ENCODE peak calls at places on chromosome 7, in ten cellular contexts. B is brain microvascular endothelial cell, H is ovary, W is HCT116, Q is right atrium auricular region, Z is Karpas-422, S is lower lobe of right lung, E is K562, N is adrenal gland, X is heart right ventricle. M is an unnamed sample.
A peak's percentile ranks its signal among the peaks of the same experiment; 100 is the strongest.

GRCh38 chr7:2934211-2934731 is 90.2 kb upstream of the GNA12 start:
- DNase-seq in H (no peak), W (peak; percentile 8), B (peak; percentile 67), S (peak; percentile 32), E (no peak), N (no peak), X (no peak), Q (no peak), Z (no peak), M (peak; percentile 64)

GRCh38 chr7:78254397-78255055 is 456.0 kb downstream of the PHTF2 start:
- DNase-seq in E (no peak), X (no peak), W (no peak), B (no peak), Z (no peak), N (no peak), S (no peak), H (no peak), Q (no peak), M (no peak)

GRCh38 chr7:132536646-132537395 is 39.4 kb downstream of the PLXNA4 start:
- DNase-seq in N (no peak), B (no peak), Q (no peak), W (no peak), E (no peak), X (no peak), S (no peak), H (no peak), Z (no peak), M (no peak)

GRCh38 chr7:81201188-81201587 is 282.3 kb upstream of the SEMA3C start:
- DNase-seq in B (no peak), N (no peak), S (no peak), E (no peak), Q (no peak), X (no peak), Z (no peak), W (no peak), H (no peak), M (no peak)

GRCh38 chr7:107253599-107253998 is 84.8 kb downstream of the HBP1 start:
- DNase-seq in X (no peak), S (no peak), Z (no peak), W (no peak), N (no peak), Q (no peak), E (no peak), B (no peak), H (no peak), M (no peak)

GRCh38 chr7:41994046-41994745 is 242.8 kb downstream of the GLI3 start:
- DNase-seq in X (no peak), W (no peak), S (no peak), B (no peak), N (no peak), Z (no peak), E (no peak), H (no peak), Q (no peak), M (no peak)

GRCh38 chr7:134120405-134120804 is 6.7 kb upstream of the LRGUK start:
- DNase-seq in N (no peak), B (no peak), S (no peak), X (no peak), Q (no peak), H (no peak), W (no peak), E (no peak), Z (no peak), M (no peak)

GRCh38 chr7:31782411-31782991 is 95.5 kb downstream of the PPP1R17 start:
- DNase-seq in E (peak; percentile 54), N (no peak), S (no peak), Q (no peak), X (no peak), W (peak; percentile 35), B (peak; percentile 64), Z (peak; percentile 86), H (no peak), M (peak; percentile 75)

GRCh38 chr7:44590910-44591309 is 8.9 kb upstream of the TMED4 start:
- DNase-seq in S (no peak), X (no peak), E (no peak), N (no peak), Q (no peak), H (no peak), Z (no peak), W (no peak), B (no peak), M (no peak)

GRCh38 chr7:2157473-2158279 is 75.1 kb downstream of the MAD1L1 start:
- DNase-seq in E (no peak), B (peak; percentile 85), S (peak; percentile 69), Z (no peak), Q (peak; percentile 64), H (peak; percentile 64), X (peak; percentile 68), W (no peak), N (no peak), M (peak; percentile 81)

DNA sequence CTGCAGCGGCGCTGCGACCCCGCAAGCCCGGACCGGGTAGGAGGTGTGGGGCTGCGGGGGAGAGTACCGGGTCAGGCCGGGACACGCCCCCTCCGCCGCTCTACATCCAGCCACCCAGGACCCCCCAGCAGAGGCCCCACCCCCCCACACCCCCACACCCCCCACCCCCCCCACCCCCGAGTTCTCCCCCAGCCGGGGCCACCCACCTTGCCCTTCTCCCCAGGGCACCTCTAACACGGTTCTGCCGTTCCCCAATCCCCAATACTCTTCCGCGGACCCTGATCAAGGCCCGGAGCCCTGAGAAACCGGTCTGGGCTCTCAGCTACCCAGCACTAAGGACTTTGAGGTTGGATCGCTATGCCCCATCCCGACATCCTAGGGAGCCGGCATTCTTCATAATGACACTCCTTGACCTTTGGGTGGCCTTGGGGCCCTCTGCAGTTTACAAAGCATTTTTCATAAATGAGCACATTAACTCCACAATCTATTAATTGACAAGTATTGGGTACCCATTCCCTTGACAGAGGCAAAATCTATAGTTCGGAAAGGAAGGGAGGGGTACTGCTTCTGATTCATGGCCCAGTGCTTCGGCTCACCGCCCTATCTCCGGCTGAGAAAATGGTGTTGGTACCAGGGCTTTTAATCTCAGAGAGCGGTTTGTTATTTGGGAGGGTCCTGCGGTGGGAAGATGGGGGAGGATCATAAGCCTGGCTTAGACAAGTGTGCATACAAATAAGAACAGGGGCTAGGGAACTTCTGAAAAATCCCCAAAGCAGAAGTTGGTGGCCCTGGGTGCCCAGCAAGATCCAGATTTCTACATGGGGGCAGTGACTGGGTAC is 3.4 kb downstream of the IMPDH1 start:
- DNase-seq in W (no peak), E (no peak), B (no peak), X (no peak), H (no peak), N (no peak), Q (no peak), Z (no peak), S (no peak), M (no peak)
- H3K27me3 ChIP-seq in W (no peaks in the 10 kb centered on the region), E (no peaks in the 10 kb centered on the region), B (no peaks in the 10 kb centered on the region), X (no peaks in the 10 kb centered on the region), H (no peaks in the 10 kb centered on the region), N (no peaks in the 10 kb centered on the region), Q (no peaks in the 10 kb centered on the region), Z (no peaks in the 10 kb centered on the region), S (no peaks in the 10 kb centered on the region), M (peaks cover 46% of the 10 kb centered on the region)

GRCh38 chr7:156558198-156558597 is 82.4 kb upstream of the RNF32 start:
- DNase-seq in H (no peak), N (no peak), W (peak; percentile 19), Q (peak; percentile 18), X (no peak), S (no peak), Z (no peak), B (peak; percentile 29), E (no peak), M (no peak)
- H3K27me3 ChIP-seq in H (no peaks in the 10 kb centered on the region), N (no peaks in the 10 kb centered on the region), W (no peaks in the 10 kb centered on the region), Q (no peaks in the 10 kb centered on the region), X (peaks cover 6% of the 10 kb centered on the region), S (no peaks in the 10 kb centered on the region), Z (no peaks in the 10 kb centered on the region), B (no peaks in the 10 kb centered on the region), E (peaks cover 30% of the 10 kb centered on the region), M (no peaks in the 10 kb centered on the region)

GRCh38 chr7:151168022-151168786 is 710 bp upstream of the GBX1 start:
- DNase-seq in B (no peak), Q (no peak), Z (no peak), W (no peak), E (peak; percentile 94), N (no peak), S (peak; percentile 54), H (no peak), X (no peak), M (peak; percentile 70)
- H3K27me3 ChIP-seq in B (peaks cover 59% of the 10 kb centered on the region), Q (no peaks in the 10 kb centered on the region), Z (no peaks in the 10 kb centered on the region), W (no peaks in the 10 kb centered on the region), E (peaks cover 47% of the 10 kb centered on the region), N (peaks cover 47% of the 10 kb centered on the region), S (peaks cover 70% of the 10 kb centered on the region), H (peaks cover 3% of the 10 kb centered on the region), X (peaks cover 51% of the 10 kb centered on the region), M (peaks cover 60% of the 10 kb centered on the region)

GRCh38 chr7:151247611-151248176 is 800 bp downstream of the SMARCD3 start:
- DNase-seq in B (no peak), E (no peak), Z (no peak), H (no peak), S (peak; percentile 46), W (no peak), N (peak; percentile 62), Q (no peak), X (no peak), M (no peak)
- H3K27me3 ChIP-seq in B (no peaks in the 10 kb centered on the region), E (peaks cover 47% of the 10 kb centered on the region), Z (no peaks in the 10 kb centered on the region), H (no peaks in the 10 kb centered on the region), S (peaks cover 27% of the 10 kb centered on the region), W (no peaks in the 10 kb centered on the region), N (no peaks in the 10 kb centered on the region), Q (no peaks in the 10 kb centered on the region), X (peaks cover 5% of the 10 kb centered on the region), M (no peaks in the 10 kb centered on the region)

DNA sequence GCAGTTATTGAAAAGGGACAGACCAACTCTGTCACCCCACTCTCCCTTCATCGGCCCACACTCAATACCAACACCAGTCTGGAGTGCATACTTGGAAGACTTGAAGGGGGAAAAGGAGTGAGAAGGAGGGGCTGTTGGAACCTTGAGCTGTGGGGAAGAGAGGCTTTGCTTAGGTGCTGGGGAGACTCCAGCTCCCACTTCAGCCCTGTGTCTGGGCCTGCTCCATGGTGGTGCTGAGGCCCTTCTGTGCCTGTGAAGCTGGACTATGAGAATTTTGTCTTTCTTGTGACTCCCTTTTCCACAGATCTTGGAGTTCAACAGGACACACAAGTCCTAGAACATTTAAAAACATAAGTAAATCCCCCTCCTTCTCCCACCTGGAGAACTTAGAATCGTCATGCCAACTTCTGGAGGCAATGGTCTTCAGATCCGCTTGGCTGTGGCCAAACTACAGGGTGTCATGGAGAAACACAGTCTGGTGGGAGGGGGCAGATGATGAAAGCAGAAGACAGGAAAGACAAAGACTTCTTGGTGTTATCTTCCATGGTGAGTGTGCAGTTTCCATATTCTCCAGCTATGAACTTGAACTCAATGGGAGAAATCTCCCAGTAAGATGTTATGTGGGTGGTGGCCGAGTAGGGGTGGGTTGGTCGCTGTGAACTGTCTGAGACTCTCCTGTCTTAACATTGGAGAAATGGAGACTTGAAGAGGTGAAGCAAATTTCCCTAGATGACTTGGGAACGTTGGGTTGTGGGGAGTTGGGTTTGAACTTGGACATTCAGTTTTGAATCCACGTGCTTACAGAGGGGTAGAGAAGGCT is 18.4 kb upstream of the GIMAP8 start:
- DNase-seq in S (no peak), X (no peak), W (no peak), N (peak; percentile 5), Z (no peak), E (peak; percentile 17), B (no peak), Q (peak; percentile 40), H (no peak), M (no peak)
- H3K27me3 ChIP-seq in S (no peaks in the 10 kb centered on the region), X (no peaks in the 10 kb centered on the region), W (peaks cover 9% of the 10 kb centered on the region), N (no peaks in the 10 kb centered on the region), Z (no peaks in the 10 kb centered on the region), E (no peaks in the 10 kb centered on the region), B (no peaks in the 10 kb centered on the region), Q (no peaks in the 10 kb centered on the region), H (no peaks in the 10 kb centered on the region), M (no peaks in the 10 kb centered on the region)

M was measured in cardiac muscle cell.